ENCODE peak calls at places on chromosomes 2 and 18, in six cellular contexts. One of them, this sample, is unnamed. For H3K36me3, the result is how much of the 10 kb centered on the place peaks cover.

GRCh38 chr2:174771631-174772491 is 7.6 kb upstream of the CHRNA1 start:
- DNase-seq in adrenal gland: peak
- DNase-seq in left ventricle myocardium inferior: peak
- DNase-seq in kidney epithelial cell: no peak
- DNase-seq in RWPE2: peak
- DNase-seq in neural progenitor cell: peak
- DNase-seq in this sample: peak

GRCh38 chr2:142757111-142757510 is 120.4 kb upstream of the KYNU start:
- DNase-seq in adrenal gland: no peak
- DNase-seq in left ventricle myocardium inferior: no peak
- DNase-seq in kidney epithelial cell: no peak
- DNase-seq in RWPE2: no peak
- DNase-seq in neural progenitor cell: no peak
- DNase-seq in this sample: no peak

GRCh38 chr2:148814143-148814852 is 60.7 kb upstream of the KIF5C start:
- DNase-seq in adrenal gland: peak
- DNase-seq in left ventricle myocardium inferior: no peak
- DNase-seq in kidney epithelial cell: no peak
- DNase-seq in RWPE2: no peak
- DNase-seq in neural progenitor cell: no peak
- DNase-seq in this sample: no peak

GRCh38 chr2:6667326-6667725 is 198.4 kb downstream of the CMPK2 start:
- DNase-seq in adrenal gland: no peak
- DNase-seq in left ventricle myocardium inferior: no peak
- DNase-seq in kidney epithelial cell: no peak
- DNase-seq in RWPE2: no peak
- DNase-seq in neural progenitor cell: no peak
- DNase-seq in this sample: no peak

GRCh38 chr2:238863231-238863630 is 15.3 kb downstream of the TWIST2 start:
- DNase-seq in adrenal gland: no peak
- DNase-seq in left ventricle myocardium inferior: no peak
- DNase-seq in kidney epithelial cell: no peak
- DNase-seq in RWPE2: no peak
- DNase-seq in neural progenitor cell: no peak
- DNase-seq in this sample: no peak

GRCh38 chr18:63098014-63098981 is 221.3 kb downstream of the BCL2 start:
- DNase-seq in adrenal gland: no peak
- DNase-seq in left ventricle myocardium inferior: no peak
- DNase-seq in kidney epithelial cell: no peak
- DNase-seq in RWPE2: no peak
- DNase-seq in neural progenitor cell: no peak
- DNase-seq in this sample: peak

GRCh38 chr2:236217926-236218325 is 46.3 kb downstream of the ASB18 start:
- DNase-seq in adrenal gland: no peak
- DNase-seq in left ventricle myocardium inferior: no peak
- DNase-seq in kidney epithelial cell: no peak
- DNase-seq in RWPE2: no peak
- DNase-seq in neural progenitor cell: no peak
- DNase-seq in this sample: no peak

GRCh38 chr2:148561389-148561788 is 83.2 kb upstream of the EPC2 start:
- DNase-seq in adrenal gland: no peak
- DNase-seq in left ventricle myocardium inferior: no peak
- DNase-seq in kidney epithelial cell: no peak
- DNase-seq in RWPE2: no peak
- DNase-seq in neural progenitor cell: peak
- DNase-seq in this sample: no peak

GRCh38 chr2:16243411-16243996 is 303.2 kb downstream of the MYCN start:
- DNase-seq in adrenal gland: no peak
- DNase-seq in left ventricle myocardium inferior: no peak
- DNase-seq in kidney epithelial cell: no peak
- DNase-seq in RWPE2: no peak
- DNase-seq in neural progenitor cell: no peak
- DNase-seq in this sample: no peak

GRCh38 chr18:56661414-56662101 is 10.4 kb downstream of the WDR7 start:
- DNase-seq in adrenal gland: no peak
- DNase-seq in left ventricle myocardium inferior: no peak
- DNase-seq in kidney epithelial cell: no peak
- DNase-seq in RWPE2: no peak
- DNase-seq in neural progenitor cell: no peak
- DNase-seq in this sample: no peak

GRCh38 chr2:46276652-46277051 is 20.6 kb upstream of the EPAS1 start:
- DNase-seq in adrenal gland: no peak
- DNase-seq in left ventricle myocardium inferior: no peak
- DNase-seq in kidney epithelial cell: no peak
- DNase-seq in RWPE2: no peak
- DNase-seq in neural progenitor cell: no peak
- DNase-seq in this sample: no peak

GRCh38 chr2:69013837-69014796 is 1.1 kb downstream of the ANTXR1 start:
- DNase-seq in adrenal gland: no peak
- DNase-seq in left ventricle myocardium inferior: no peak
- DNase-seq in kidney epithelial cell: no peak
- DNase-seq in RWPE2: no peak
- DNase-seq in neural progenitor cell: peak
- DNase-seq in this sample: peak

GRCh38 chr2:127715778-127716449 is 14.6 kb downstream of the SFT2D3 start:
- DNase-seq in adrenal gland: no peak
- DNase-seq in left ventricle myocardium inferior: no peak
- DNase-seq in kidney epithelial cell: no peak
- DNase-seq in RWPE2: no peak
- DNase-seq in neural progenitor cell: peak
- DNase-seq in this sample: no peak

GRCh38 chr2:10297191-10297700 is 5.5 kb upstream of the HPCAL1 start:
- DNase-seq in adrenal gland: no peak
- DNase-seq in left ventricle myocardium inferior: no peak
- DNase-seq in kidney epithelial cell: no peak
- DNase-seq in RWPE2: no peak
- DNase-seq in neural progenitor cell: no peak
- DNase-seq in this sample: peak
- TF ChIP-seq CTCF in adrenal gland: no peak
- TF ChIP-seq CTCF in left ventricle myocardium inferior: no peak
- TF ChIP-seq CTCF in kidney epithelial cell: no peak
- TF ChIP-seq CTCF in RWPE2: no peak
- TF ChIP-seq CTCF in neural progenitor cell: no peak
- TF ChIP-seq CTCF in this sample: no peak

GRCh38 chr2:25835906-25836305 is 42.4 kb downstream of the ASXL2 start:
- DNase-seq in adrenal gland: no peak
- DNase-seq in left ventricle myocardium inferior: no peak
- DNase-seq in kidney epithelial cell: no peak
- DNase-seq in RWPE2: no peak
- DNase-seq in neural progenitor cell: no peak
- DNase-seq in this sample: no peak
- H3K36me3 ChIP-seq in adrenal gland: under half
- H3K36me3 ChIP-seq in left ventricle myocardium inferior: under half
- H3K36me3 ChIP-seq in kidney epithelial cell: under half
- H3K36me3 ChIP-seq in RWPE2: under half
- H3K36me3 ChIP-seq in neural progenitor cell: under half
- H3K36me3 ChIP-seq in this sample: under half

GRCh38 chr2:173395567-173396351 is 41.1 kb downstream of the CDCA7 start:
- DNase-seq in adrenal gland: no peak
- DNase-seq in left ventricle myocardium inferior: no peak
- DNase-seq in kidney epithelial cell: no peak
- DNase-seq in RWPE2: no peak
- DNase-seq in neural progenitor cell: no peak
- DNase-seq in this sample: no peak

GRCh38 chr2:173399229-173399628 is 44.6 kb downstream of the CDCA7 start:
- DNase-seq in adrenal gland: no peak
- DNase-seq in left ventricle myocardium inferior: no peak
- DNase-seq in kidney epithelial cell: no peak
- DNase-seq in RWPE2: no peak
- DNase-seq in neural progenitor cell: no peak
- DNase-seq in this sample: no peak

GRCh38 chr2:173394575-173394974 is 39.9 kb downstream of the CDCA7 start:
- DNase-seq in adrenal gland: no peak
- DNase-seq in left ventricle myocardium inferior: no peak
- DNase-seq in kidney epithelial cell: no peak
- DNase-seq in RWPE2: no peak
- DNase-seq in neural progenitor cell: no peak
- DNase-seq in this sample: no peak

GRCh38 chr2:173400760-173401159 is 46.1 kb downstream of the CDCA7 start:
- DNase-seq in adrenal gland: no peak
- DNase-seq in left ventricle myocardium inferior: no peak
- DNase-seq in kidney epithelial cell: no peak
- DNase-seq in RWPE2: no peak
- DNase-seq in neural progenitor cell: peak
- DNase-seq in this sample: no peak

GRCh38 chr2:173397539-173397938 is 42.9 kb downstream of the CDCA7 start:
- DNase-seq in adrenal gland: no peak
- DNase-seq in left ventricle myocardium inferior: no peak
- DNase-seq in kidney epithelial cell: no peak
- DNase-seq in RWPE2: no peak
- DNase-seq in neural progenitor cell: no peak
- DNase-seq in this sample: no peak
- TF ChIP-seq CTCF in adrenal gland: no peak
- TF ChIP-seq CTCF in left ventricle myocardium inferior: peak
- TF ChIP-seq CTCF in kidney epithelial cell: no peak
- TF ChIP-seq CTCF in RWPE2: peak
- TF ChIP-seq CTCF in neural progenitor cell: peak
- TF ChIP-seq CTCF in this sample: no peak

GRCh38 chr2:99377879-99378278 is 40.7 kb downstream of the EIF5B start:
- DNase-seq in adrenal gland: no peak
- DNase-seq in left ventricle myocardium inferior: no peak
- DNase-seq in kidney epithelial cell: no peak
- DNase-seq in RWPE2: no peak
- DNase-seq in neural progenitor cell: no peak
- DNase-seq in this sample: no peak

GRCh38 chr2:99386011-99386410 is 48.8 kb downstream of the EIF5B start:
- DNase-seq in adrenal gland: no peak
- DNase-seq in left ventricle myocardium inferior: no peak
- DNase-seq in kidney epithelial cell: no peak
- DNase-seq in RWPE2: no peak
- DNase-seq in neural progenitor cell: no peak
- DNase-seq in this sample: peak

GRCh38 chr2:99376254-99376864 is 39.2 kb downstream of the EIF5B start:
- DNase-seq in adrenal gland: no peak
- DNase-seq in left ventricle myocardium inferior: no peak
- DNase-seq in kidney epithelial cell: no peak
- DNase-seq in RWPE2: no peak
- DNase-seq in neural progenitor cell: no peak
- DNase-seq in this sample: no peak

GRCh38 chr2:99382163-99382562 is 45.0 kb downstream of the EIF5B start:
- DNase-seq in adrenal gland: no peak
- DNase-seq in left ventricle myocardium inferior: no peak
- DNase-seq in kidney epithelial cell: no peak
- DNase-seq in RWPE2: no peak
- DNase-seq in neural progenitor cell: no peak
- DNase-seq in this sample: no peak

DNA sequence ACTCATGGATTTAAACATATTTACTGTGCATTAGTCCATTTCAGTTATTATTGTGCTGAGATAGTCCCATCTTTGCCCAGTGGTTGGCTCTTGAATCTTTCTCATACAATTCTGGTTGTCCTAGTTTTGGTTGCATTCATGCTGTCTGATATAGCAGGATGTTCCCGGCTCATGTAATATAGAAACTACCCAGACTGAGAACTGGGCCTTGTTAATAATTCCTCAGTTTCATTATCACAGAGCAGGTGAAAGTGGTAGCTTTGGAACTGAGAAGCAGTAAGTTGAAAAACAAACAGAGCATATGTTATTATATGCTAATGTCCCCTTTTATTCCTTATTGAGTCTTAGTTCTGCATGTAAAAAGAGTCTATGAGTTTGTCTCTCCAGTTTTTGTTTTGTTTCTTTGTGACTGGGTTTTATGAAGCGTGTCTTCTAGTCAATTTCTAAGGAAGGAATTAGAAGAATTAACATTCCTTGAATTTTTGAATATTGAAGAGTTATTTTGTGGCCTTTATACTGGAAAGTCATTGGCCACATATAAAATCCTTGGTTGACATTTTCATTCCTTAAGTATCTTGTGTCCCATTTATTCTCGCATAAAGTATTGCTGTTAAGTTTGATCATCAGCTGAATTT is 43.3 kb downstream of the EIF5B start:
- DNase-seq in adrenal gland: no peak
- DNase-seq in left ventricle myocardium inferior: no peak
- DNase-seq in kidney epithelial cell: no peak
- DNase-seq in RWPE2: no peak
- DNase-seq in neural progenitor cell: no peak
- DNase-seq in this sample: no peak
- H3K36me3 ChIP-seq in adrenal gland: under half
- H3K36me3 ChIP-seq in left ventricle myocardium inferior: half or more
- H3K36me3 ChIP-seq in kidney epithelial cell: under half
- H3K36me3 ChIP-seq in RWPE2: half or more
- H3K36me3 ChIP-seq in neural progenitor cell: under half
- H3K36me3 ChIP-seq in this sample: half or more

GRCh38 chr18:11808001-11808855 is 43.0 kb upstream of the CHMP1B start:
- DNase-seq in adrenal gland: no peak
- DNase-seq in left ventricle myocardium inferior: no peak
- DNase-seq in kidney epithelial cell: peak
- DNase-seq in RWPE2: no peak
- DNase-seq in neural progenitor cell: peak
- DNase-seq in this sample: no peak
- TF ChIP-seq CTCF in adrenal gland: no peak
- TF ChIP-seq CTCF in left ventricle myocardium inferior: no peak
- TF ChIP-seq CTCF in kidney epithelial cell: no peak
- TF ChIP-seq CTCF in RWPE2: no peak
- TF ChIP-seq CTCF in neural progenitor cell: no peak
- TF ChIP-seq CTCF in this sample: no peak

GRCh38 chr2:219281588-219281987 is 2.4 kb downstream of the DNAJB2 start:
- DNase-seq in adrenal gland: no peak
- DNase-seq in left ventricle myocardium inferior: no peak
- DNase-seq in kidney epithelial cell: no peak
- DNase-seq in RWPE2: no peak
- DNase-seq in neural progenitor cell: no peak
- DNase-seq in this sample: peak
- H3K36me3 ChIP-seq in adrenal gland: half or more
- H3K36me3 ChIP-seq in left ventricle myocardium inferior: half or more
- H3K36me3 ChIP-seq in kidney epithelial cell: under half
- H3K36me3 ChIP-seq in RWPE2: under half
- H3K36me3 ChIP-seq in neural progenitor cell: under half
- H3K36me3 ChIP-seq in this sample: under half

GRCh38 chr18:12604445-12605007 is 53.4 kb downstream of the SPIRE1 start:
- DNase-seq in adrenal gland: no peak
- DNase-seq in left ventricle myocardium inferior: no peak
- DNase-seq in kidney epithelial cell: no peak
- DNase-seq in RWPE2: no peak
- DNase-seq in neural progenitor cell: no peak
- DNase-seq in this sample: no peak
- TF ChIP-seq CTCF in adrenal gland: no peak
- TF ChIP-seq CTCF in left ventricle myocardium inferior: no peak
- TF ChIP-seq CTCF in kidney epithelial cell: peak
- TF ChIP-seq CTCF in RWPE2: peak
- TF ChIP-seq CTCF in neural progenitor cell: no peak
- TF ChIP-seq CTCF in this sample: peak

DNA sequence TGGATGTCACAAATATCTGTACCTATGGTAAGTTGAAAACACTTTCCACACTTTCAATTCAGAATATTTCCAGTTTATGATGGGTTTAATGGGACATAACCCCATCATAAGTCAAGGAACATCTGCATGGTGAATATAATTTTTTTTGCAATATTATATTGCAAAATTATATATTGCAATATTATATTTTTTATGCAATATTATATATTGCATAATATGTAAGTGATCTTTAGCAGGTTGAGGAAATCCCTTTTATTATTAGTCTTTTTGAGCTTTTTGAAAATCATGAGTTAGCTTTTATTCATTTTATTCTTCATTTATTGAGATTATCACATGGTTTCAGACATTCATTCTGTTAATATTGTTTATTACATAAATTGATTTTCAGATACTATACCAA is 342.2 kb upstream of the GALNT5 start:
- DNase-seq in adrenal gland: no peak
- DNase-seq in left ventricle myocardium inferior: no peak
- DNase-seq in kidney epithelial cell: no peak
- DNase-seq in RWPE2: no peak
- DNase-seq in neural progenitor cell: no peak
- DNase-seq in this sample: no peak
- H3K36me3 ChIP-seq in adrenal gland: under half
- H3K36me3 ChIP-seq in left ventricle myocardium inferior: under half
- H3K36me3 ChIP-seq in kidney epithelial cell: under half
- H3K36me3 ChIP-seq in RWPE2: under half
- H3K36me3 ChIP-seq in neural progenitor cell: under half
- H3K36me3 ChIP-seq in this sample: under half

GRCh38 chr2:132037527-132038178 is 124.1 kb downstream of the ANKRD30BL start:
- DNase-seq in adrenal gland: peak
- DNase-seq in left ventricle myocardium inferior: no peak
- DNase-seq in kidney epithelial cell: no peak
- DNase-seq in RWPE2: peak
- DNase-seq in neural progenitor cell: peak
- DNase-seq in this sample: peak
- TF ChIP-seq CTCF in adrenal gland: no peak
- TF ChIP-seq CTCF in left ventricle myocardium inferior: no peak
- TF ChIP-seq CTCF in kidney epithelial cell: peak
- TF ChIP-seq CTCF in RWPE2: no peak
- TF ChIP-seq CTCF in neural progenitor cell: peak
- TF ChIP-seq CTCF in this sample: no peak